ENCODE peak calls at places on chromosome 20, in five cellular contexts. T is lower lobe of right lung, R is right cardiac atrium, A is mesendoderm, W is lung. X is an unnamed sample. For H3K4me1, the result is how much of the 10 kb centered on the place peaks cover.

GRCh38 chr20:52294106-52294628 is 102.6 kb upstream of the ZFP64 start:
- DNase-seq in R (no peak), T (no peak), W (no peak), A (no peak), X (no peak)

GRCh38 chr20:25485872-25486271 is 78.4 kb downstream of the GINS1 start:
- DNase-seq in T (no peak), A (no peak), W (no peak), R (no peak), X (no peak)

GRCh38 chr20:39752235-39752876 is 790.2 kb downstream of the DHX35 start:
- DNase-seq in W (no peak), T (no peak), A (no peak), R (no peak), X (no peak)

GRCh38 chr20:35497780-35498189 is 31.7 kb downstream of the C20orf173 start:
- DNase-seq in T (no peak), W (no peak), R (peak), A (no peak), X (no peak)

GRCh38 chr20:20224806-20225205 is 143.1 kb upstream of the INSM1 start:
- DNase-seq in A (no peak), W (no peak), R (no peak), T (no peak), X (no peak)

GRCh38 chr20:25195962-25196700 is 619 bp downstream of the ENTPD6 start:
- DNase-seq in T (peak), W (no peak), R (peak), A (peak), X (peak)

GRCh38 chr20:5212897-5213296 is 86.1 kb downstream of the CDS2 start:
- DNase-seq in T (no peak), A (no peak), R (no peak), W (no peak), X (no peak)

GRCh38 chr20:11302436-11302835 is 615.3 kb upstream of the BTBD3 start:
- DNase-seq in R (no peak), T (no peak), W (no peak), A (no peak), X (no peak)

GRCh38 chr20:63322923-63323253 is 29.9 kb downstream of the COL20A1 start:
- DNase-seq in T (no peak), A (no peak), W (no peak), R (peak), X (no peak)

GRCh38 chr20:8545212-8545611 is 413.1 kb downstream of the PLCB1 start:
- DNase-seq in R (no peak), W (no peak), A (no peak), T (no peak), X (no peak)

GRCh38 chr20:63174309-63175030 is 41.5 kb downstream of the YTHDF1 start:
- DNase-seq in A (no peak), T (no peak), R (no peak), W (no peak), X (no peak)

GRCh38 chr20:37758332-37758731 is 64.5 kb downstream of the CTNNBL1 start:
- DNase-seq in T (no peak), W (no peak), A (peak), R (peak), X (peak)

GRCh38 chr20:36472656-36473071 is 68.7 kb upstream of the MYL9 start:
- DNase-seq in A (peak), W (no peak), R (peak), T (peak), X (no peak)

GRCh38 chr20:39013662-39014109 is 51.5 kb downstream of the DHX35 start:
- DNase-seq in T (no peak), W (no peak), R (no peak), A (no peak), X (no peak)

GRCh38 chr20:17645010-17645409 is 37.0 kb downstream of the RRBP1 start:
- DNase-seq in R (peak), W (no peak), A (no peak), T (peak), X (no peak)

GRCh38 chr20:2338702-2339101 is 42.0 kb upstream of the TGM6 start:
- DNase-seq in A (no peak), R (no peak), T (no peak), W (no peak), X (no peak)

GRCh38 chr20:63678071-63678470 is 18.4 kb upstream of the TNFRSF6B start:
- DNase-seq in T (no peak), W (no peak), R (no peak), A (no peak), X (no peak)

GRCh38 chr20:17883592-17884317 is 84.8 kb downstream of the SNX5 start:
- DNase-seq in T (no peak), W (no peak), A (no peak), R (no peak), X (no peak)

GRCh38 chr20:62617711-62618483 is 24.4 kb upstream of the SLCO4A1 start:
- DNase-seq in R (peak), W (peak), A (no peak), T (peak), X (no peak)

GRCh38 chr20:25464501-25465204 is 57.2 kb downstream of the GINS1 start:
- DNase-seq in T (no peak), W (no peak), R (peak), A (no peak), X (no peak)

GRCh38 chr20:36113566-36114247 is 40.8 kb upstream of the EPB41L1 start:
- DNase-seq in T (no peak), R (no peak), W (no peak), A (no peak), X (no peak)

GRCh38 chr20:1377984-1378742 is 14.7 kb downstream of the FKBP1A start:
- DNase-seq in A (peak), R (no peak), T (no peak), W (no peak), X (no peak)

GRCh38 chr20:35491823-35492222 is 36.4 kb downstream of the CEP250 start:
- DNase-seq in T (no peak), R (no peak), W (no peak), A (no peak), X (no peak)

GRCh38 chr20:19786311-19786710 is 28.3 kb downstream of the RIN2 start:
- DNase-seq in A (peak), R (peak), T (no peak), W (peak), X (no peak)

GRCh38 chr20:45995213-45996097 is 13.3 kb upstream of the MMP9 start:
- DNase-seq in W (no peak), T (peak), R (no peak), A (no peak), X (no peak)

GRCh38 chr20:12113468-12114371 is 196.0 kb downstream of the BTBD3 start:
- DNase-seq in R (peak), W (no peak), T (no peak), A (no peak), X (no peak)

GRCh38 chr20:62977613-62978558 is 25.4 kb downstream of the SLC17A9 start:
- DNase-seq in R (no peak), W (no peak), T (no peak), A (no peak), X (no peak)

GRCh38 chr20:44886276-44886671 is 769 bp downstream of the YWHAB start:
- DNase-seq in A (peak), W (no peak), R (no peak), T (no peak), X (no peak)

GRCh38 chr20:44888226-44889103 is 3.0 kb downstream of the YWHAB start:
- DNase-seq in W (no peak), R (no peak), T (no peak), A (no peak), X (no peak)

GRCh38 chr20:44885392-44886275 is at the start of gene YWHAB:
- DNase-seq in T (peak), R (peak), A (peak), W (peak), X (peak)

GRCh38 chr20:44887466-44887865 is 2.0 kb downstream of the YWHAB start:
- DNase-seq in R (no peak), W (no peak), A (no peak), T (no peak), X (no peak)

GRCh38 chr20:44886828-44887227 is 1.3 kb downstream of the YWHAB start:
- DNase-seq in W (no peak), T (no peak), R (no peak), A (no peak), X (no peak)
- H3K4me1 ChIP-seq in W (under half), T (half or more), R (under half), A (under half), X (under half)

GRCh38 chr20:50957276-50957675 is 1.1 kb downstream of the DPM1 start:
- DNase-seq in R (no peak), A (no peak), T (no peak), W (no peak), X (no peak)
- H3K4me3 ChIP-seq in R (peak), A (peak), T (peak), W (no peak), X (peak)

GRCh38 chr20:4059631-4060030 is 44.3 kb upstream of the RNF24 start:
- DNase-seq in T (no peak), W (no peak), R (no peak), A (no peak), X (no peak)

GRCh38 chr20:4061989-4062388 is 46.6 kb upstream of the RNF24 start:
- DNase-seq in R (no peak), A (no peak), W (no peak), T (no peak), X (no peak)

GRCh38 chr20:4060856-4061440 is 45.6 kb upstream of the RNF24 start:
- DNase-seq in W (no peak), A (no peak), R (no peak), T (no peak), X (no peak)

GRCh38 chr20:4062721-4063606 is 47.6 kb upstream of the RNF24 start:
- DNase-seq in W (no peak), A (no peak), R (no peak), T (no peak), X (no peak)

GRCh38 chr20:4060054-4060795 is 44.9 kb upstream of the RNF24 start:
- DNase-seq in A (no peak), T (peak), W (peak), R (peak), X (no peak)
- H3K4me1 ChIP-seq in A (under half), T (under half), W (under half), R (under half), X (under half)

GRCh38 chr20:23632711-23633573 is 4.8 kb downstream of the CST3 start:
- DNase-seq in A (no peak), T (no peak), W (no peak), R (peak), X (no peak)

GRCh38 chr20:23636182-23636907 is 1.4 kb downstream of the CST3 start:
- DNase-seq in T (no peak), R (peak), A (no peak), W (no peak), X (no peak)

GRCh38 chr20:23634985-23635767 is 2.6 kb downstream of the CST3 start:
- DNase-seq in W (no peak), T (no peak), A (no peak), R (peak), X (no peak)

GRCh38 chr20:23631981-23632710 is 5.6 kb downstream of the CST3 start:
- DNase-seq in W (no peak), R (peak), A (no peak), T (peak), X (no peak)

GRCh38 chr20:23634044-23634801 is 3.5 kb downstream of the CST3 start:
- DNase-seq in A (no peak), R (peak), T (no peak), W (no peak), X (no peak)
- H3K4me3 ChIP-seq in A (no peak), R (no peak), T (no peak), W (no peak), X (no peak)

DNA sequence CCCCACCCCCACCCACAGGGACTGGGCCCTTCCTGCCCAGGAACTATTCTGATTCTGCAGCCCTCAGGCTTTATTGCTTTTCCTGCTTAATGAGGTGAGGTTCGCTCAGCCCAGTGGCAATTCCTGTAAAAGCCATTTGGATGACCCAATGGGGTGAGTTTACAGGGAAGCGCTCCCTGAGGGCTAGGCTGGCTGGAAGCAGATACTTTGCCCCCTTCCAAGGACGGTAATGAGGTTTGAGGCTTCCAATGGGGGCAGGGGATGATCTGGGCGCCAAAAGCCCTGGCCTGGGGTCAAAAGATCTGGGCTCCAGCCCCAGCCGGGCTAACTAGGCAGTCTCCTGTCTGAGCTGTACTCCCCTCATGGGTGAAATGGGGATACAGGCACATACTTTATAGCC is 41.8 kb downstream of the RIPOR3 start:
- DNase-seq in W (no peak), R (no peak), T (no peak), A (peak), X (no peak)
- H3K4me1 ChIP-seq in W (under half), R (under half), T (under half), A (under half), X (under half)

GRCh38 chr20:47351643-47352331 is 4.7 kb downstream of the ZMYND8 start:
- DNase-seq in T (peak), R (no peak), W (no peak), A (peak), X (no peak)
- H3K4me3 ChIP-seq in T (peak), R (peak), W (no peak), A (no peak), X (peak)

DNA sequence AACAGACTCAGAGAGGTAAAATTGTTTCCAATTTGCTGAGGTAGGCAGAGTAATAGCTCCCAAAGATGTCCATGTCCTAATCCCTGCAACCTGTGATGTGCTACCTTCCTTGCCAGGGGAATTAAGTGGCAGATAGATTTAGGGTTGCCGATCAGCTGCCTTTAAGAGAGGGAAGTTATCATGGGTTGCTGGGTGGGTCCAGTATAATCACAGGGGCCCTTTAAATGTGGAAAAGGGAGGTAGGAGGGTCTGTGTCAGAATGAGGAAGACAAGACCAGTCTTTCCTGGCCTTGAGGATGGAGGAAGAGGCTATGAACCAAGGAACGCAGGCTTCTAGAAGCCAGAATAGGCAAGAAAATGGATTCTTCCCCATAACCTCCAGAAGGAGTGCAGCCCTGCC is 50.7 kb downstream of the CTCFL start:
- DNase-seq in R (no peak), W (no peak), A (no peak), T (no peak), X (no peak)
- H3K4me1 ChIP-seq in R (under half), W (under half), A (under half), T (under half), X (under half)

X was measured in HAP-1.